ENCODE peak calls at places on chromosome 5, in four cellular contexts. U is Peyer's patch, M is lower lobe of right lung, B is amygdala. Z is an unnamed sample.

GRCh38 chr5:126438871-126439270 is 15.7 kb downstream of the GRAMD2B start:
- DNase-seq in B (no peak), U (no peak), M (no peak), Z (no peak)

GRCh38 chr5:65623482-65623881 is 651 bp downstream of the TRIM23 start:
- DNase-seq in U (no peak), B (no peak), M (no peak), Z (no peak)

GRCh38 chr5:110255194-110255593 is 471.3 kb downstream of the TMEM232 start:
- DNase-seq in U (no peak), B (no peak), M (no peak), Z (no peak)

GRCh38 chr5:54703091-54703490 is 185.5 kb downstream of the SNX18 start:
- DNase-seq in B (no peak), U (no peak), M (no peak), Z (no peak)

GRCh38 chr5:67315082-67315801 is 118.6 kb upstream of the CD180 start:
- DNase-seq in U (no peak), B (peak), M (no peak), Z (peak)

GRCh38 chr5:76582252-76583162 is 40.7 kb downstream of the F2RL2 start:
- DNase-seq in U (no peak), B (no peak), M (no peak), Z (no peak)

GRCh38 chr5:172175263-172175719 is 12.7 kb downstream of the STK10 start:
- DNase-seq in B (peak), U (peak), M (peak), Z (peak)

GRCh38 chr5:9428272-9428671 is 117.6 kb downstream of the SEMA5A start:
- DNase-seq in U (no peak), B (no peak), M (no peak), Z (no peak)

GRCh38 chr5:163571755-163572154 is 66.3 kb downstream of the MAT2B start:
- DNase-seq in M (no peak), U (no peak), B (no peak), Z (no peak)

GRCh38 chr5:68285857-68286611 is 70.5 kb downstream of the PIK3R1 start:
- DNase-seq in M (no peak), U (no peak), B (no peak), Z (no peak)